ENCODE peak calls at places on chromosome 7, in six cellular contexts. I is CD8-positive, alpha-beta T cell; G is brain microvascular endothelial cell; F is A549; K is stomach; R is tibial artery. W is an unnamed sample.

GRCh38 chr7:145105561-145105960 is 269.7 kb upstream of the TPK1 start:
- DNase-seq in I (no peak), G (no peak), F (no peak), K (no peak), R (no peak), W (no peak)

GRCh38 chr7:48090095-48090805 is 1.2 kb downstream of the UPP1 start:
- DNase-seq in I (no peak), G (peak; percentile 50), F (peak; percentile 41), K (no peak), R (no peak), W (no peak)

GRCh38 chr7:65946895-65947294 is 35.1 kb downstream of the GUSB start:
- DNase-seq in I (no peak), G (peak; percentile 58), F (peak; percentile 78), K (no peak), R (peak; percentile 41), W (peak; percentile 55)

GRCh38 chr7:87505557-87506242 is 30.2 kb upstream of the ABCB4 start:
- DNase-seq in I (no peak), G (no peak), F (no peak), K (no peak), R (no peak), W (no peak)

GRCh38 chr7:128913856-128914565 is 3.5 kb upstream of the KCP start:
- DNase-seq in I (no peak), G (no peak), F (no peak), K (no peak), R (no peak), W (peak; percentile 40)

GRCh38 chr7:55181774-55182173 is 163.0 kb downstream of the EGFR start:
- DNase-seq in I (no peak), G (no peak), F (no peak), K (no peak), R (no peak), W (no peak)

GRCh38 chr7:119270644-119271043 is 1002.3 kb upstream of the KCND2 start:
- DNase-seq in I (no peak), G (no peak), F (no peak), K (no peak), R (no peak), W (no peak)

GRCh38 chr7:101558742-101559325 is 70.3 kb downstream of the MYL10 start:
- DNase-seq in I (no peak), G (no peak), F (no peak), K (no peak), R (no peak), W (peak; percentile 50)

GRCh38 chr7:66859794-66860645 is 61.0 kb upstream of the TMEM248 start:
- DNase-seq in I (no peak), G (no peak), F (no peak), K (no peak), R (no peak), W (no peak)

GRCh38 chr7:44103941-44104879 is at the start of gene AEBP1:
- DNase-seq in I (peak; percentile 32), G (no peak), F (no peak), K (no peak), R (no peak), W (no peak)

GRCh38 chr7:134514663-134515062 is 12.7 kb upstream of the AKR1B10 start:
- DNase-seq in I (no peak), G (peak; percentile 66), F (peak; percentile 92), K (no peak), R (no peak), W (no peak)

GRCh38 chr7:156096806-156097538 is 284.7 kb upstream of the SHH start:
- DNase-seq in I (no peak), G (peak; percentile 9), F (no peak), K (no peak), R (no peak), W (no peak)

GRCh38 chr7:107972986-107973385 is 30.0 kb downstream of the LAMB1 start:
- DNase-seq in I (no peak), G (no peak), F (no peak), K (no peak), R (no peak), W (no peak)

GRCh38 chr7:106031271-106032029 is 68.4 kb downstream of the CDHR3 start:
- DNase-seq in I (no peak), G (no peak), F (no peak), K (no peak), R (no peak), W (no peak)

GRCh38 chr7:24920702-24921679 is 59.0 kb downstream of the OSBPL3 start:
- DNase-seq in I (no peak), G (no peak), F (no peak), K (peak; percentile 46), R (no peak), W (no peak)

GRCh38 chr7:84548366-84549085 is 353.9 kb upstream of the SEMA3A start:
- DNase-seq in I (no peak), G (peak; percentile 22), F (no peak), K (no peak), R (no peak), W (no peak)

GRCh38 chr7:84123903-84124573 is 70.6 kb downstream of the SEMA3A start:
- DNase-seq in I (no peak), G (peak; percentile 82), F (no peak), K (no peak), R (no peak), W (no peak)

GRCh38 chr7:46478046-46478445 is 557.0 kb upstream of the IGFBP3 start:
- DNase-seq in I (no peak), G (peak; percentile 73), F (no peak), K (no peak), R (no peak), W (no peak)

GRCh38 chr7:157630301-157630853 is 293.6 kb downstream of the DNAJB6 start:
- DNase-seq in I (no peak), G (no peak), F (no peak), K (no peak), R (no peak), W (no peak)

GRCh38 chr7:47571355-47572100 is 10.4 kb downstream of the TNS3 start:
- DNase-seq in I (no peak), G (peak; percentile 90), F (peak; percentile 81), K (peak; percentile 83), R (peak; percentile 76), W (peak; percentile 71)

GRCh38 chr7:138776156-138776833 is 21.5 kb upstream of the TMEM213 start:
- DNase-seq in I (no peak), G (no peak), F (no peak), K (no peak), R (no peak), W (peak; percentile 18)

GRCh38 chr7:111229951-111230350 is 139.0 kb downstream of the LRRN3 start:
- DNase-seq in I (no peak), G (no peak), F (peak; percentile 28), K (no peak), R (no peak), W (no peak)

GRCh38 chr7:45073843-45074737 is 14.7 kb downstream of the NACAD start:
- DNase-seq in I (no peak), G (no peak), F (no peak), K (no peak), R (no peak), W (peak; percentile 65)

GRCh38 chr7:156943091-156944041 is 6.1 kb upstream of the NOM1 start:
- DNase-seq in I (no peak), G (no peak), F (no peak), K (no peak), R (no peak), W (no peak)

GRCh38 chr7:6480323-6480660 is 32.5 kb upstream of the DAGLB start:
- DNase-seq in I (no peak), G (no peak), F (no peak), K (no peak), R (no peak), W (no peak)

GRCh38 chr7:51025668-51026067 is 243.0 kb upstream of the GRB10 start:
- DNase-seq in I (no peak), G (no peak), F (no peak), K (no peak), R (no peak), W (no peak)

GRCh38 chr7:96649981-96650380 is 59.7 kb downstream of the SEM1 start:
- DNase-seq in I (no peak), G (no peak), F (no peak), K (no peak), R (no peak), W (no peak)

GRCh38 chr7:155219947-155220769 is 77.5 kb upstream of the INSIG1 start:
- DNase-seq in I (no peak), G (no peak), F (no peak), K (no peak), R (no peak), W (peak; percentile 66)

GRCh38 chr7:124155400-124156022 is 122.6 kb upstream of the TMEM229A start:
- DNase-seq in I (no peak), G (no peak), F (peak; percentile 29), K (no peak), R (no peak), W (no peak)

GRCh38 chr7:131525820-131526219 is 30.6 kb downstream of the PODXL start:
- DNase-seq in I (no peak), G (peak; percentile 28), F (peak; percentile 53), K (no peak), R (no peak), W (no peak)
- H3K27ac ChIP-seq in I (no peak overlapping the region), G (no peak overlapping the region), F (no peak overlapping the region), K (peak overlapping the region; percentile 38), R (no peak overlapping the region), W (no peak overlapping the region)

DNA sequence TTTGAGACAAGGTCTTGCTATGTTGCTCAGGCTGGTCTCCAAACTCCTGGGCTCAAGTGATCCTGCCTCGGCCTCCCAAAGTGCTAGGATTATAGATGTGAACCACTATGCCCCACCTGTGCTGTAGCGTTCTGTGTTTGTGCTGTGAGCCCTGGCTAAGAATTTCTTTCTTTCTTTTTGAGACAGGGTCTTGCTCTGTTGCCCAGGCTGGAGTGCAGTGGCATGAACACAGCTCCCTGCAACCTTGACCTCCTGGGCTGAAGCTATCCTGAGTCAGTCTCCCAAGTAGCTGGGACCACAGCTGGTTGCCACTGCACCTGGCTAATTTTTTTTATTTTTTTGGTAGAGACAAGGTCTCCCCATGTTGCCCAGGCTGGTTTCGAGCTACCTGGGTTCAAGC is 11.4 kb downstream of the TSPAN13 start:
- DNase-seq in I (no peak), G (no peak), F (no peak), K (no peak), R (no peak), W (no peak)
- H3K27ac ChIP-seq in I (no peak overlapping the region), G (no peak overlapping the region), F (no peak overlapping the region), K (peak overlapping the region; percentile 40), R (no peak overlapping the region), W (no peak overlapping the region)

GRCh38 chr7:22578048-22578770 is 78.2 kb upstream of the STEAP1B start:
- DNase-seq in I (no peak), G (peak; percentile 59), F (peak; percentile 48), K (no peak), R (no peak), W (no peak)
- H3K27ac ChIP-seq in I (no peak overlapping the region), G (peak overlapping the region; percentile 94), F (peak overlapping the region; percentile 84), K (peak overlapping the region; percentile 83), R (peak overlapping the region; percentile 45), W (peak overlapping the region; percentile 70)

DNA sequence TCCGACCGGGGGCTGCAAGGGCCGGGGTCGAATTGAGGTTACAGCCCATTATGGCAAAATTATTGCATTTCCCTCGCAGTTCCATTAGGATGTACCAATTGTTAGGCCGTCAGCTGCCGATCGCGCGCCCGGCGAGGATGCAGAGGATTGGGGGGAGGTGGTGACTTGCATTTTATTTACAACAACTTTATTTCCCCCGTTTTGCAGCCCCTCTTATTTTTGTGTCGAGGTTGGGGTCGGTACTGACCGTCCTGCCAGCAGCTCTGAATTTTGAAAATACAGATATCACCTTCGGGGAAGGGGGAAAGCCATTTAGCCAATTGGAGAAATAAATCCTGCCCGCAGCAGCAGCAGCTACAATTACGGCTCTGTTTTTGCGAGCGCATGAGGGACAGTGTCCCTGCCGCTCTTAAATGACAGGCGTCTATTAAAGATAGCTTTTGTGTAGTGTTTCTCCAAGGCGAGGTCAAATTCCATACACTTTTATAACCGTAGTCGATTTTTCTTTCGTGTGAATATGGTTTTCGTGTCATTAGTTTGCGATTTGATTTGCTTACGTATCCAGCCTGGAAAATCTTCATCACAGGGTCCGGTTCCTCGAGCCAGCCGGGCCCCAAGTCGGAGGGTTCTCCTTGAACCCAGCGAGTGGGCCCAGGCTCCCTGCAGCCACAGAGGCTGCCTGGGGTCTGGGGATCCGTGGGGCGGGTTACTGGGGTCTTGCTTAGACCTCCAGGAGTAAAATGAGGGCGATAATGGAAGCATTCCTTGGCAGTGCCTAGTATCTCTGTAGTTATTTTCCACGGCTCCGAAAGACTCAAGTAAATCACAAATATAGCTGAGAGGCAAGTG is 693 bp upstream of the HOXA5 start:
- DNase-seq in I (no peak), G (no peak), F (no peak), K (no peak), R (no peak), W (peak; percentile 77)
- H3K27ac ChIP-seq in I (no peak overlapping the region), G (no peak overlapping the region), F (peak overlapping the region; percentile 58), K (peak overlapping the region; percentile 88), R (no peak overlapping the region), W (peak overlapping the region; percentile 97)